ENCODE peak calls at places on chromosomes 2 and 18, in nine cellular contexts. T is GM06990, W is Peyer's patch, V is astrocyte, R is upper lobe of left lung, U is dorsolateral prefrontal cortex, B is stomach, F is left lung, M is tibial nerve. Y is an unnamed sample.

GRCh38 chr2:17649026-17649425 is 104.6 kb downstream of the SMC6 start:
- DNase-seq in T (no peak), F (no peak), U (no peak), M (no peak), R (no peak), V (no peak), W (no peak), B (no peak), Y (no peak)

GRCh38 chr2:213188971-213189899 is 37.8 kb upstream of the IKZF2 start:
- DNase-seq in F (no peak), W (no peak), R (no peak), M (no peak), T (no peak), V (peak; percentile 30), B (no peak), U (no peak), Y (peak; percentile 90)

GRCh38 chr2:65388626-65389390 is 43.6 kb downstream of the SPRED2 start:
- DNase-seq in B (no peak), R (no peak), M (no peak), V (no peak), T (no peak), W (no peak), F (no peak), U (no peak), Y (no peak)

GRCh38 chr2:44655401-44655864 is 286.1 kb upstream of the SIX3 start:
- DNase-seq in V (no peak), B (no peak), R (no peak), T (no peak), F (no peak), M (no peak), U (no peak), W (no peak), Y (no peak)

GRCh38 chr2:8389373-8390108 is 292.3 kb upstream of the ID2 start:
- DNase-seq in W (no peak), M (no peak), U (no peak), F (no peak), B (no peak), T (no peak), V (peak; percentile 29), R (no peak), Y (no peak)

GRCh38 chr18:45571161-45571560 is 44.1 kb upstream of the SLC14A2 start:
- DNase-seq in F (no peak), M (no peak), W (no peak), T (no peak), V (no peak), B (no peak), R (no peak), U (no peak), Y (no peak)

GRCh38 chr2:208698114-208698513 is 291.5 kb downstream of the PTH2R start:
- DNase-seq in W (no peak), T (no peak), B (no peak), M (no peak), R (no peak), F (no peak), U (no peak), V (no peak), Y (peak; percentile 71)

GRCh38 chr18:41939326-41939725 is 15.7 kb upstream of the PIK3C3 start:
- DNase-seq in W (no peak), F (no peak), V (peak; percentile 56), B (no peak), T (no peak), M (no peak), R (no peak), U (no peak), Y (no peak)

GRCh38 chr18:5463390-5463789 is 80.4 kb downstream of the EPB41L3 start:
- DNase-seq in B (no peak), W (peak; percentile 22), F (peak; percentile 79), V (peak; percentile 49), T (no peak), U (no peak), R (no peak), M (peak; percentile 76), Y (no peak)

GRCh38 chr2:224584111-224584764 is 925 bp downstream of the CUL3 start:
- DNase-seq in B (peak; percentile 36), R (no peak), T (no peak), M (no peak), W (peak; percentile 58), F (peak; percentile 50), U (no peak), V (peak; percentile 40), Y (peak; percentile 68)

GRCh38 chr2:232898592-232899541 is 28.8 kb downstream of the SNORC start:
- DNase-seq in W (no peak), V (peak; percentile 52), T (no peak), M (no peak), U (no peak), B (peak; percentile 14), F (no peak), R (no peak), Y (no peak)

GRCh38 chr2:27370816-27371620 is 602 bp downstream of the SNX17 start:
- DNase-seq in T (peak; percentile 85), R (no peak), B (no peak), M (no peak), F (peak; percentile 52), U (no peak), W (peak; percentile 58), V (peak; percentile 28), Y (no peak)

GRCh38 chr2:62467475-62468321 is 38.3 kb downstream of the TMEM17 start:
- DNase-seq in V (no peak), T (no peak), U (no peak), R (no peak), B (no peak), M (peak; percentile 53), W (no peak), F (peak; percentile 73), Y (no peak)

GRCh38 chr18:28208712-28209265 is 31.9 kb upstream of the CDH2 start:
- DNase-seq in W (no peak), M (no peak), T (no peak), V (no peak), F (no peak), U (no peak), R (no peak), B (no peak), Y (no peak)

GRCh38 chr2:69298862-69299261 is 88.2 kb downstream of the GFPT1 start:
- DNase-seq in W (no peak), B (no peak), T (no peak), R (no peak), V (peak; percentile 32), F (no peak), M (no peak), U (no peak), Y (no peak)

GRCh38 chr18:62607302-62607701 is 84.5 kb downstream of the ZCCHC2 start:
- DNase-seq in F (no peak), U (no peak), R (no peak), B (no peak), V (no peak), W (no peak), M (no peak), T (no peak), Y (no peak)

GRCh38 chr2:102033750-102034682 is 42.3 kb downstream of the IL1R2 start:
- DNase-seq in T (no peak), B (no peak), M (no peak), F (no peak), R (no peak), V (no peak), W (no peak), U (no peak), Y (no peak)

DNA sequence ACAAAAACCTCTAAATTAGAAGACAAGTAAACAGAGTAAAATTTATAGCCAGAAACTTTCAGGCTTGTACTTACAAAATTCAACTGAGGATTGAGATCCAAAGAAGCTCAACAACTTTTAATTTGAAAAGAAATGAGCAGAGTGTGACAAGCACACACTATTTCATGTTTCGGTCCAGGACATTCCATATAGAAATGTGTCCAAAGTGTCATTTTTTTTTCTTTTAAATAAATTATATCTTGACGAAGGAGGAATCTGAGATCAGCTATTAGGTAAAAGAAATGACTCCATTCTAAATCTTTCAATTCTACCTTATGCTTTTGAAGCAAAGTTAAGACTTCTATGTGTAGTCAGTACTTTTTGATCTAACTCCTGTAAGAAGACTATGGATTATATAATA is 4.6 kb downstream of the FN1 start:
- DNase-seq in W (no peak), B (no peak), T (no peak), R (no peak), M (no peak), U (no peak), F (no peak), V (no peak), Y (no peak)
- H3K27me3 ChIP-seq in W (peaks cover 11% of the 10 kb centered on the region), B (peaks cover 13% of the 10 kb centered on the region), T (no peaks in the 10 kb centered on the region), R (no peaks in the 10 kb centered on the region), M (no peaks in the 10 kb centered on the region), U (peaks cover 13% of the 10 kb centered on the region), F (peaks cover 34% of the 10 kb centered on the region), V (no peaks in the 10 kb centered on the region), Y (peaks cover 6% of the 10 kb centered on the region)

GRCh38 chr2:85503168-85503610 is 35.8 kb upstream of the MAT2A start:
- DNase-seq in T (no peak), F (no peak), M (no peak), U (no peak), R (no peak), V (no peak), B (peak; percentile 38), W (no peak), Y (no peak)
- TF ChIP-seq CTCF in T (no peak), F (no peak), M (no peak), U (no peak), R (no peak), V (no peak), B (no peak), W (peak; percentile 69), Y (no peak)

GRCh38 chr2:238161291-238162051 is 2.7 kb downstream of the ERFE start:
- DNase-seq in W (no peak), F (no peak), B (no peak), R (peak; percentile 61), M (no peak), U (peak; percentile 35), V (no peak), T (no peak), Y (no peak)
- H3K27me3 ChIP-seq in W (peaks cover 23% of the 10 kb centered on the region), F (peaks cover 83% of the 10 kb centered on the region), B (peaks cover 44% of the 10 kb centered on the region), R (peaks cover 6% of the 10 kb centered on the region), M (peaks cover 55% of the 10 kb centered on the region), U (peaks cover 37% of the 10 kb centered on the region), V (no peaks in the 10 kb centered on the region), T (no peaks in the 10 kb centered on the region), Y (peaks cover 95% of the 10 kb centered on the region)

GRCh38 chr2:156151351-156151750 is 181.2 kb downstream of the NR4A2 start:
- DNase-seq in T (no peak), F (no peak), M (no peak), W (no peak), U (no peak), B (no peak), R (no peak), V (no peak), Y (no peak)

GRCh38 chr2:156157670-156158069 is 174.9 kb downstream of the NR4A2 start:
- DNase-seq in M (no peak), V (no peak), R (no peak), W (no peak), B (no peak), U (no peak), F (no peak), T (no peak), Y (peak; percentile 66)

GRCh38 chr2:156155319-156155718 is 177.2 kb downstream of the NR4A2 start:
- DNase-seq in W (no peak), F (no peak), V (no peak), M (no peak), T (no peak), B (no peak), U (no peak), R (no peak), Y (no peak)

DNA sequence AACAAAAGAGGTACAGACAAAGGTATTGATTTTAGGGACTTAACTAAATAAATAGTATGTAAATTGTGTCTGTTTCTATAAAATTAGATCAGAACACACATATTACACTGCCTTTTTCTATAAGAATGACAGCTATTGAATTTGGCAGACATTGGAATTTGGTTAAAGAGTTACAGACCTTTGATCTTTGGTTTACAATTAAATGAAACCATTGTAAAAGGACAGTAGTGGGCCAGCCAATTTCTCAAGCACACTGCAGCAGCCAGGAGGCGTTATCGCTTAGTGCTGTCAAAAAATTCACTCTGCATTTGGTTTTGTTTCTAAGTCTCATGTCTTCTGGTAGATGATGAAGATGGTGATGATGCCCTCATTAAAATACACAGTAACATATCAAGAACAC is 175.9 kb downstream of the NR4A2 start:
- DNase-seq in T (no peak), W (no peak), V (no peak), R (no peak), F (no peak), M (no peak), B (no peak), U (no peak), Y (peak; percentile 33)
- TF ChIP-seq CTCF in T (no peak), W (peak; percentile 21), V (no peak), R (no peak), F (no peak), M (no peak), B (peak; percentile 14), U (peak; percentile 17), Y (peak; percentile 33)

Y was measured in neural progenitor cell.